ENCODE peak calls at places on chromosomes 6 and 20, in seven cellular contexts. Z, D, I, Y, C, M and B are unnamed samples.
A peak's percentile ranks its signal among the peaks of the same experiment; 100 is the strongest.

GRCh38 chr6:34129753-34130152 is 16.1 kb downstream of the GRM4 start:
- DNase-seq in Z (no peak), D (no peak), I (no peak), Y (no peak), C (peak; percentile 84), M (no peak), B (no peak)

GRCh38 chr6:108757357-108757756 is 90.9 kb upstream of the ARMC2 start:
- DNase-seq in Z (no peak), D (no peak), I (no peak), Y (no peak), C (no peak), M (no peak), B (no peak)

GRCh38 chr6:157203312-157203744 is 120.0 kb downstream of the TMEM242 start:
- DNase-seq in Z (no peak), D (no peak), I (no peak), Y (no peak), C (no peak), M (no peak), B (no peak)

GRCh38 chr20:32501709-32502108 is 83.4 kb downstream of the NOL4L start:
- DNase-seq in Z (no peak), D (no peak), I (no peak), Y (peak; percentile 28), C (no peak), M (no peak), B (no peak)

GRCh38 chr6:81075974-81076373 is 676.5 kb downstream of the TENT5A start:
- DNase-seq in Z (no peak), D (no peak), I (no peak), Y (peak; percentile 29), C (peak; percentile 64), M (no peak), B (peak; percentile 25)

GRCh38 chr20:5626603-5627002 is 123.6 kb upstream of the SHLD1 start:
- DNase-seq in Z (no peak), D (no peak), I (no peak), Y (no peak), C (no peak), M (no peak), B (no peak)

GRCh38 chr20:48166082-48166835 is 381.0 kb upstream of the SULF2 start:
- DNase-seq in Z (no peak), D (no peak), I (no peak), Y (no peak), C (no peak), M (no peak), B (no peak)

GRCh38 chr6:169234634-169235033 is 19.0 kb downstream of the THBS2 start:
- DNase-seq in Z (no peak), D (no peak), I (no peak), Y (no peak), C (no peak), M (no peak), B (no peak)

GRCh38 chr6:130282234-130282995 is 59.7 kb upstream of the SAMD3 start:
- DNase-seq in Z (peak; percentile 14), D (no peak), I (no peak), Y (peak; percentile 44), C (no peak), M (peak; percentile 48), B (no peak)

GRCh38 chr20:19017104-19017690 is 195.2 kb upstream of the SLC24A3 start:
- DNase-seq in Z (no peak), D (no peak), I (no peak), Y (no peak), C (no peak), M (no peak), B (no peak)

GRCh38 chr6:156508923-156509322 is 268.3 kb upstream of the ARID1B start:
- DNase-seq in Z (no peak), D (no peak), I (no peak), Y (no peak), C (no peak), M (no peak), B (no peak)

GRCh38 chr20:38825901-38826625 is 20.6 kb downstream of the PPP1R16B start:
- DNase-seq in Z (peak; percentile 66), D (no peak), I (no peak), Y (peak; percentile 70), C (no peak), M (peak; percentile 24), B (peak; percentile 33)

GRCh38 chr6:38714239-38715015 is 684 bp upstream of the DNAH8 start:
- DNase-seq in Z (no peak), D (no peak), I (no peak), Y (no peak), C (no peak), M (no peak), B (no peak)

GRCh38 chr6:96467814-96468213 is 53.8 kb upstream of the UFL1 start:
- DNase-seq in Z (no peak), D (no peak), I (no peak), Y (no peak), C (no peak), M (no peak), B (no peak)

GRCh38 chr6:6678185-6678671 is 89.7 kb downstream of the LY86 start:
- DNase-seq in Z (no peak), D (no peak), I (no peak), Y (peak; percentile 38), C (no peak), M (peak; percentile 42), B (no peak)

GRCh38 chr6:116412270-116412669 is 41.5 kb downstream of the DSE start:
- DNase-seq in Z (no peak), D (no peak), I (no peak), Y (peak; percentile 44), C (no peak), M (peak; percentile 46), B (peak; percentile 9)

GRCh38 chr20:63809856-63810255 is 21.2 kb downstream of the ZBTB46 start:
- DNase-seq in Z (no peak), D (no peak), I (no peak), Y (no peak), C (no peak), M (no peak), B (no peak)

GRCh38 chr6:119241540-119242309 is 107.8 kb downstream of the MAN1A1 start:
- DNase-seq in Z (no peak), D (no peak), I (no peak), Y (no peak), C (no peak), M (no peak), B (no peak)

GRCh38 chr6:159170333-159170672 is 1.1 kb downstream of the FNDC1 start:
- DNase-seq in Z (no peak), D (no peak), I (no peak), Y (no peak), C (no peak), M (peak; percentile 45), B (no peak)

GRCh38 chr6:164085552-164086325 is 671.2 kb downstream of the QKI start:
- DNase-seq in Z (peak; percentile 79), D (no peak), I (peak; percentile 87), Y (peak; percentile 96), C (peak; percentile 51), M (peak; percentile 85), B (no peak)

GRCh38 chr20:63635431-63636141 is 8.7 kb upstream of the GMEB2 start:
- DNase-seq in Z (no peak), D (no peak), I (no peak), Y (no peak), C (no peak), M (no peak), B (no peak)

GRCh38 chr6:79810153-79810806 is 137.1 kb downstream of the ELOVL4 start:
- DNase-seq in Z (no peak), D (no peak), I (no peak), Y (no peak), C (no peak), M (peak; percentile 2), B (peak; percentile 10)

GRCh38 chr20:57785720-57786119 is 75.9 kb upstream of the PMEPA1 start:
- DNase-seq in Z (no peak), D (no peak), I (no peak), Y (no peak), C (peak; percentile 10), M (no peak), B (no peak)

GRCh38 chr20:33744773-33745385 is 13.1 kb downstream of the ZNF341 start:
- DNase-seq in Z (no peak), D (no peak), I (no peak), Y (no peak), C (no peak), M (no peak), B (no peak)

GRCh38 chr20:14963262-14963663 is 625.9 kb upstream of the FLRT3 start:
- DNase-seq in Z (peak; percentile 36), D (no peak), I (no peak), Y (peak; percentile 4), C (no peak), M (peak; percentile 12), B (no peak)

DNA sequence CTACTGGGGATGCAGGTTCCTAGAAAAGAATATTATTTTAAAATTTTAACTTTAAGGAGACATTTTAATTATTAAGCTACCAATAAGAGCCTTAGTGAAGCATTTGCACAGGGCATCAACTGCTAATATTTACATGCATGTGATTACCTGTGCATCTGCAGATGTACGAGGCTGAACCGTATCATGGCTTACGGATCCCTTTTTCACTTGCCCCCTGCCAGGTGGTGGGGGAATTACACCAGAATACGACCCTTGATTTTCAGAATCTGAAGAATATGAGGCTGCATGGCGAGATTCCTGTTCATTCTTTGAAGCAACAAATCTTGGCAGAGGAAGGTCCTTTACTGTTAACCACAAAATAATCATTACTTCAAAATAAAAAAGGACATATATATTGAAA is 42.7 kb downstream of the REPS1 start:
- DNase-seq in Z (no peak), D (no peak), I (no peak), Y (no peak), C (peak; percentile 36), M (no peak), B (peak; percentile 7)
- TF ChIP-seq CTCF in Z (peak; percentile 19), D (peak; percentile 34), I (no peak), Y (peak; percentile 16), C (peak; percentile 60), M (peak; percentile 5), B (peak; percentile 19)

GRCh38 chr6:15952231-15953151 is 176.4 kb upstream of the MYLIP start:
- DNase-seq in Z (no peak), D (no peak), I (no peak), Y (peak; percentile 55), C (no peak), M (no peak), B (no peak)
- TF ChIP-seq CTCF in Z (no peak), D (no peak), I (no peak), Y (no peak), C (no peak), M (peak; percentile 27), B (no peak)

GRCh38 chr20:21640556-21640955 is 64.9 kb upstream of the PAX1 start:
- DNase-seq in Z (no peak), D (peak; percentile 25), I (no peak), Y (no peak), C (peak; percentile 69), M (no peak), B (peak; percentile 31)
- TF ChIP-seq CTCF in Z (no peak), D (peak; percentile 65), I (no peak), Y (no peak), C (peak; percentile 77), M (no peak), B (peak; percentile 17)

GRCh38 chr20:25083141-25083772 is 1.3 kb upstream of the VSX1 start:
- DNase-seq in Z (no peak), D (no peak), I (no peak), Y (no peak), C (peak; percentile 30), M (no peak), B (no peak)

GRCh38 chr20:25081065-25081729 is 744 bp downstream of the VSX1 start:
- DNase-seq in Z (no peak), D (peak; percentile 67), I (no peak), Y (peak; percentile 26), C (peak; percentile 78), M (no peak), B (peak; percentile 90)

GRCh38 chr20:25081730-25082497 is at the start of gene VSX1:
- DNase-seq in Z (no peak), D (no peak), I (no peak), Y (no peak), C (peak; percentile 42), M (no peak), B (no peak)

GRCh38 chr20:25083773-25084615 is 2.1 kb upstream of the VSX1 start:
- DNase-seq in Z (no peak), D (peak; percentile 37), I (no peak), Y (no peak), C (peak; percentile 72), M (no peak), B (peak; percentile 62)

GRCh38 chr20:25082498-25082873 is 545 bp upstream of the VSX1 start:
- DNase-seq in Z (no peak), D (no peak), I (no peak), Y (no peak), C (peak; percentile 31), M (no peak), B (no peak)
- TF ChIP-seq CTCF in Z (no peak), D (no peak), I (no peak), Y (peak; percentile 15), C (peak; percentile 21), M (no peak), B (no peak)